ENCODE peak calls at places on chromosomes 1 and 21, in ten cellular contexts. M is amniotic stem cell; Q is endothelial cell; C is hippocampal formation; I is AG09309; Y is NCI-H2171 treated with DMSO at 0.1 percent for 48 hours; O is HEK293T; J is lower lobe of right lung; A is effector CD4-positive, alpha-beta T cell; V is EH. R is an unnamed sample.

GRCh38 chr1:152018537-152018936 is 18.3 kb downstream of the S100A11 start:
- DNase-seq in Y (no peak), C (no peak), M (no peak), A (no peak), Q (peak; percentile 55), V (peak; percentile 20), I (no peak), O (no peak), J (peak; percentile 52), R (peak; percentile 66)

GRCh38 chr1:149899460-149900284 is at the start of gene BOLA1:
- DNase-seq in A (peak; percentile 78), I (no peak), Q (peak; percentile 84), C (peak; percentile 90), O (peak; percentile 97), Y (peak; percentile 92), M (peak; percentile 82), J (peak; percentile 96), V (peak; percentile 93), R (peak; percentile 96)

GRCh38 chr1:15678578-15678977 is 5.5 kb upstream of the PLEKHM2 start:
- DNase-seq in O (no peak), M (no peak), Q (no peak), V (peak; percentile 94), A (no peak), Y (no peak), C (no peak), J (no peak), I (peak; percentile 33), R (no peak)

GRCh38 chr1:35319988-35320713 is 51.6 kb downstream of the ZMYM4 start:
- DNase-seq in I (no peak), M (no peak), O (no peak), A (no peak), J (no peak), Q (no peak), Y (no peak), V (peak; percentile 69), C (no peak), R (no peak)

GRCh38 chr1:202074985-202075773 is 47.5 kb upstream of the GPR37L1 start:
- DNase-seq in O (no peak), I (no peak), Q (no peak), A (no peak), M (no peak), J (no peak), C (no peak), Y (no peak), V (no peak), R (no peak)

GRCh38 chr1:48294656-48295055 is 72.1 kb downstream of the SLC5A9 start:
- DNase-seq in V (no peak), M (no peak), Y (no peak), I (no peak), Q (no peak), C (no peak), J (no peak), A (no peak), O (no peak), R (no peak)

GRCh38 chr1:99544328-99544727 is 101.6 kb upstream of the PALMD start:
- DNase-seq in M (no peak), I (no peak), Y (peak; percentile 77), J (no peak), A (no peak), V (peak; percentile 42), C (no peak), Q (no peak), O (no peak), R (no peak)

GRCh38 chr1:56065729-56066128 is 513.6 kb downstream of the PLPP3 start:
- DNase-seq in A (no peak), J (no peak), I (no peak), V (peak; percentile 90), C (no peak), O (no peak), M (no peak), Q (no peak), Y (no peak), R (no peak)

GRCh38 chr1:100928128-100928527 is 32.2 kb downstream of the SLC30A7 start:
- DNase-seq in C (no peak), I (no peak), M (no peak), Y (no peak), V (no peak), J (no peak), A (no peak), O (no peak), Q (no peak), R (peak; percentile 39)

GRCh38 chr21:16420086-16420724 is 690.4 kb downstream of the USP25 start:
- DNase-seq in C (peak; percentile 78), A (no peak), I (no peak), V (no peak), Y (peak; percentile 14), J (no peak), Q (peak; percentile 14), M (no peak), O (peak; percentile 62), R (no peak)

GRCh38 chr1:3019007-3019515 is 2.2 kb upstream of the ACTRT2 start:
- DNase-seq in O (no peak), M (no peak), Y (no peak), C (no peak), I (no peak), A (no peak), V (no peak), J (no peak), Q (no peak), R (no peak)

GRCh38 chr1:230068952-230069684 is 2.1 kb downstream of the GALNT2 start:
- DNase-seq in J (no peak), Y (no peak), I (no peak), A (no peak), O (peak; percentile 48), V (peak; percentile 37), Q (no peak), C (no peak), M (no peak), R (peak; percentile 50)

GRCh38 chr1:226525750-226526149 is 22.8 kb upstream of the STUM start:
- DNase-seq in J (no peak), C (no peak), M (no peak), O (no peak), I (no peak), A (no peak), Q (no peak), Y (no peak), V (no peak), R (no peak)

GRCh38 chr21:42973309-42973990 is 912 bp upstream of the PKNOX1 start:
- DNase-seq in Y (no peak), M (no peak), O (no peak), A (no peak), C (no peak), J (peak; percentile 55), I (no peak), Q (no peak), V (no peak), R (no peak)

GRCh38 chr1:8816831-8817412 is 518 bp downstream of the RERE start:
- DNase-seq in C (no peak), Y (no peak), O (no peak), I (no peak), V (peak; percentile 13), Q (peak; percentile 26), J (peak; percentile 56), M (no peak), A (peak; percentile 6), R (peak; percentile 50)

GRCh38 chr21:36097427-36098230 is 27.8 kb downstream of the CBR1 start:
- DNase-seq in A (no peak), C (no peak), I (no peak), V (peak; percentile 72), M (no peak), O (peak; percentile 31), J (no peak), Q (no peak), Y (no peak), R (no peak)

GRCh38 chr1:159927211-159927886 is 2.0 kb upstream of the TAGLN2 start:
- DNase-seq in I (no peak), O (no peak), C (no peak), M (no peak), Y (no peak), J (no peak), V (no peak), Q (no peak), A (no peak), R (no peak)

R was measured in neural progenitor cell.